ENCODE peak calls at places on chromosomes 16 and 17, in four cellular contexts. One of them, this sample, is unnamed.

GRCh38 chr16:66525396-66526180 is 24.3 kb downstream of the TK2 start:
- DNase-seq in HepG2: no peak
- DNase-seq in SK-N-SH: no peak
- DNase-seq in K562: no peak
- DNase-seq in this sample: no peak

GRCh38 chr17:67376509-67376891 is 581 bp upstream of the PITPNC1 start:
- DNase-seq in HepG2: no peak
- DNase-seq in SK-N-SH: no peak
- DNase-seq in K562: no peak
- DNase-seq in this sample: no peak

GRCh38 chr16:9139965-9140364 is 48.5 kb downstream of the HAPSTR1 start:
- DNase-seq in HepG2: peak
- DNase-seq in SK-N-SH: peak
- DNase-seq in K562: peak
- DNase-seq in this sample: no peak

GRCh38 chr17:42438600-42439567 is 15.8 kb upstream of the CAVIN1 start:
- DNase-seq in HepG2: peak
- DNase-seq in SK-N-SH: no peak
- DNase-seq in K562: no peak
- DNase-seq in this sample: no peak

GRCh38 chr16:78993342-78993741 is 607.2 kb downstream of the MAF start:
- DNase-seq in HepG2: no peak
- DNase-seq in SK-N-SH: no peak
- DNase-seq in K562: peak
- DNase-seq in this sample: no peak

GRCh38 chr17:40451420-40451819 is 8.2 kb downstream of the IGFBP4 start:
- DNase-seq in HepG2: no peak
- DNase-seq in SK-N-SH: peak
- DNase-seq in K562: no peak
- DNase-seq in this sample: no peak

GRCh38 chr17:71055128-71055527 is 885.8 kb downstream of the KCNJ2 start:
- DNase-seq in HepG2: no peak
- DNase-seq in SK-N-SH: no peak
- DNase-seq in K562: no peak
- DNase-seq in this sample: no peak

GRCh38 chr16:17676171-17676570 is 205.4 kb upstream of the XYLT1 start:
- DNase-seq in HepG2: no peak
- DNase-seq in SK-N-SH: no peak
- DNase-seq in K562: no peak
- DNase-seq in this sample: no peak

GRCh38 chr17:46194393-46195216 is 1.4 kb upstream of the KANSL1 start:
- DNase-seq in HepG2: no peak
- DNase-seq in SK-N-SH: peak
- DNase-seq in K562: peak
- DNase-seq in this sample: peak

GRCh38 chr17:40307001-40307690 is 1.8 kb upstream of the RARA start:
- DNase-seq in HepG2: no peak
- DNase-seq in SK-N-SH: peak
- DNase-seq in K562: peak
- DNase-seq in this sample: no peak

GRCh38 chr17:27329146-27329805 is 35.4 kb downstream of the WSB1 start:
- DNase-seq in HepG2: no peak
- DNase-seq in SK-N-SH: no peak
- DNase-seq in K562: no peak
- DNase-seq in this sample: no peak

GRCh38 chr17:80795737-80796136 is 195.9 kb upstream of the CHMP6 start:
- DNase-seq in HepG2: no peak
- DNase-seq in SK-N-SH: peak
- DNase-seq in K562: no peak
- DNase-seq in this sample: no peak

GRCh38 chr16:1002399-1003161 is 21.0 kb downstream of the SOX8 start:
- DNase-seq in HepG2: peak
- DNase-seq in SK-N-SH: no peak
- DNase-seq in K562: peak
- DNase-seq in this sample: no peak

GRCh38 chr17:80070375-80071115 is 30.8 kb upstream of the GAA start:
- DNase-seq in HepG2: no peak
- DNase-seq in SK-N-SH: no peak
- DNase-seq in K562: no peak
- DNase-seq in this sample: no peak

GRCh38 chr17:57553991-57554825 is 190.9 kb downstream of the CCDC182 start:
- DNase-seq in HepG2: no peak
- DNase-seq in SK-N-SH: peak
- DNase-seq in K562: peak
- DNase-seq in this sample: no peak

GRCh38 chr17:40915721-40916256 is 21.7 kb downstream of the KRT23 start:
- DNase-seq in HepG2: no peak
- DNase-seq in SK-N-SH: no peak
- DNase-seq in K562: no peak
- DNase-seq in this sample: peak

GRCh38 chr16:10992797-10993196 is 48.4 kb downstream of the CLEC16A start:
- DNase-seq in HepG2: no peak
- DNase-seq in SK-N-SH: no peak
- DNase-seq in K562: peak
- DNase-seq in this sample: no peak

GRCh38 chr17:16551878-16552636 is 16.9 kb downstream of the ZNF287 start:
- DNase-seq in HepG2: no peak
- DNase-seq in SK-N-SH: no peak
- DNase-seq in K562: no peak
- DNase-seq in this sample: no peak

GRCh38 chr17:42422412-42422957 is 571 bp downstream of the CAVIN1 start:
- DNase-seq in HepG2: no peak
- DNase-seq in SK-N-SH: peak
- DNase-seq in K562: peak
- DNase-seq in this sample: no peak

GRCh38 chr16:65697061-65697460 is 575.2 kb upstream of the CDH11 start:
- DNase-seq in HepG2: no peak
- DNase-seq in SK-N-SH: no peak
- DNase-seq in K562: no peak
- DNase-seq in this sample: no peak

GRCh38 chr16:75105306-75106061 is 11.1 kb downstream of the LDHD start:
- DNase-seq in HepG2: no peak
- DNase-seq in SK-N-SH: peak
- DNase-seq in K562: no peak
- DNase-seq in this sample: no peak

GRCh38 chr16:31351246-31351936 is 3.6 kb upstream of the ITGAX start:
- DNase-seq in HepG2: no peak
- DNase-seq in SK-N-SH: no peak
- DNase-seq in K562: no peak
- DNase-seq in this sample: no peak

GRCh38 chr17:7835818-7836595 is 2.0 kb downstream of the KDM6B start:
- DNase-seq in HepG2: peak
- DNase-seq in SK-N-SH: peak
- DNase-seq in K562: no peak
- DNase-seq in this sample: no peak

GRCh38 chr17:31597646-31598387 is 206.3 kb downstream of the RAB11FIP4 start:
- DNase-seq in HepG2: no peak
- DNase-seq in SK-N-SH: no peak
- DNase-seq in K562: no peak
- DNase-seq in this sample: no peak

GRCh38 chr17:12545877-12546513 is 119.7 kb upstream of the MYOCD start:
- DNase-seq in HepG2: peak
- DNase-seq in SK-N-SH: peak
- DNase-seq in K562: peak
- DNase-seq in this sample: no peak

GRCh38 chr17:1907216-1907631 is 77.4 kb downstream of the RPA1 start:
- DNase-seq in HepG2: no peak
- DNase-seq in SK-N-SH: no peak
- DNase-seq in K562: no peak
- DNase-seq in this sample: no peak

GRCh38 chr17:1906622-1907021 is 76.8 kb downstream of the RPA1 start:
- DNase-seq in HepG2: no peak
- DNase-seq in SK-N-SH: no peak
- DNase-seq in K562: no peak
- DNase-seq in this sample: no peak

GRCh38 chr17:1907818-1908698 is 78.3 kb downstream of the RPA1 start:
- DNase-seq in HepG2: no peak
- DNase-seq in SK-N-SH: no peak
- DNase-seq in K562: no peak
- DNase-seq in this sample: no peak

GRCh38 chr17:1909985-1910384 is 80.2 kb downstream of the RPA1 start:
- DNase-seq in HepG2: peak
- DNase-seq in SK-N-SH: no peak
- DNase-seq in K562: no peak
- DNase-seq in this sample: no peak

DNA sequence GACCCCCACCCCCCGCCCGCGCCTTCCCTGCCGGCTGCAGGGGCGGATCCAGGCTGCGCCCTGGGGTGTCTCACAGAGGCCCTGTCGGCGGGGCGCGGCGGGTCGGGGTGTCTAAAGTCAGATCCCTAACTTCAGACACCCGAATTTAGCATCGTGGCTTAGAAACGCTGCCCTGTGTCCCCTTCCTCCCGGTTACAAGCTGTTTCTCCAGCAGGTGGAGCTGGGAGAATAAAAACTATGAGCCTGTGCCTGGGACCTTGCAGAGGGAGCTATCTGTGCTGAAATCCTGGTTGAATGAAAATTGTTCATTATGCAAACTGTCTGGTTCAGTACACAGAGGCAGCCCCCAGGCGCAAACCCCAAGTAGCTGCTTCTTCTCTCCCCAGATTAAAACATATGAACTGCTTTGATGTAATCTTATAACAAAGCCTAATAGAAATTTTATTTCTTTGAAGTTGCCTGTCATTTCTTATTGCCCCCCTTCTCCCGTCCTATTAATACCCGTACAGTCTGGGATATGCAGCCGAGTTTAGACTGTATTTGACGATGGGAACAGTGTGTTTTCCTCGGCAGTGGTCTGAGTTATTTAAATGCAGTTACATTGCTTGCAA is 79.0 kb downstream of the RPA1 start:
- DNase-seq in HepG2: peak
- DNase-seq in SK-N-SH: peak
- DNase-seq in K562: peak
- DNase-seq in this sample: no peak
- TF ChIP-seq POLR2AphosphoS5 in HepG2: no peak
- TF ChIP-seq POLR2AphosphoS5 in SK-N-SH: no peak
- TF ChIP-seq POLR2AphosphoS5 in K562: no peak
- TF ChIP-seq POLR2AphosphoS5 in this sample: no peak

DNA sequence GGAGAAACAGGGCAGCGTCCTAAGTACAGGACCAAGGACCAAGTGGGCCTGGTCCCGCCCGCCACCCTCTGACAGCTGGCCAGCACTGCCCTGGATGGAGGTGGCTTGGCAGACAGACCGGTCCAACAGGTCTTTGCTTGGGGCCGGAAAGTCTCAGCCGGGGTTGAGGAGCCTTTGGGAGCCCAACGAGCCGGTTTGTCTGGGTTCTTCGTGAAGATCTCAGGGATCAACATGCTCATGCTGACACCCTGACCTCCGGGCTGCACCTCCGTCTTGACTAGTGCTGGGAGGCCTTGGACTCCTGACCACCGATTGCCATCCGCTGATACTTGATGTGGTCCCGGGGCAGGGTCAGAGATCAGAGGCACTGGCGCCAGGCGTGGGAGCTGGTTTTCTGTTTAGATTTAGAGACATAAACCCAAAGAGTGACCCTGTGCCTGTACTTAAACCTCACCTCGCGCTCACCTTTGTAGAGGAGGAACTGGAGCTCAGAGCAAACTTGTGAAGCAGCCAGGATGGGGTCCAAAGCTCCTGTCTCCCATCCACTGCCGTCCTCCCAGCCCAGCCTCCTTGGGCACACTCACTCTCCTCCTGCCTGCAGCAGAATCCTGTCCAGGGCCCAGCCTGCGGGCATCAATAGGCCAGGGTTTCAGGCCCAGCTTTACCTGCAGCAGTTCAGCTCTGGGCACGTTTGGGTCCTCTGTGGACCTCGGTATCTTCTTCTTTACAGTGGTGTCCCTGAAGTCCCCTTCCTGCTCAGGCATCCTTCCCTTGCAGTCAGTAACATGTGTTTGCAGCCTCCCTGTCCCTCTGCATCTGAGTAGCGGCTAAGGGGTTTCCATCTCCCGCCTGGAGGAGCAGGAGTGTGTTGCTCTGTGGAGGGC is 92.0 kb upstream of the GSE1 start:
- DNase-seq in HepG2: peak
- DNase-seq in SK-N-SH: no peak
- DNase-seq in K562: no peak
- DNase-seq in this sample: no peak
- TF ChIP-seq FOXM1 in HepG2: no peak
- TF ChIP-seq FOXM1 in SK-N-SH: no peak
- TF ChIP-seq FOXM1 in K562: no peak
- TF ChIP-seq FOXM1 in this sample: no peak

GRCh38 chr17:81854974-81855774 is 5.2 kb downstream of the P4HB start:
- DNase-seq in HepG2: no peak
- DNase-seq in SK-N-SH: peak
- DNase-seq in K562: no peak
- DNase-seq in this sample: no peak

GRCh38 chr17:81846743-81847689 is 12.2 kb upstream of the PPP1R27 start:
- DNase-seq in HepG2: no peak
- DNase-seq in SK-N-SH: no peak
- DNase-seq in K562: no peak
- DNase-seq in this sample: no peak

GRCh38 chr17:81851423-81851822 is 8.9 kb downstream of the P4HB start:
- DNase-seq in HepG2: no peak
- DNase-seq in SK-N-SH: no peak
- DNase-seq in K562: no peak
- DNase-seq in this sample: no peak

GRCh38 chr17:81849457-81849856 is 10.9 kb downstream of the P4HB start:
- DNase-seq in HepG2: no peak
- DNase-seq in SK-N-SH: no peak
- DNase-seq in K562: no peak
- DNase-seq in this sample: no peak

GRCh38 chr17:81852237-81852636 is 8.1 kb downstream of the P4HB start:
- DNase-seq in HepG2: no peak
- DNase-seq in SK-N-SH: no peak
- DNase-seq in K562: no peak
- DNase-seq in this sample: no peak
- TF ChIP-seq CHD2 in HepG2: no peak
- TF ChIP-seq CHD2 in SK-N-SH: no peak
- TF ChIP-seq CHD2 in K562: no peak
- TF ChIP-seq CHD2 in this sample: no peak

DNA sequence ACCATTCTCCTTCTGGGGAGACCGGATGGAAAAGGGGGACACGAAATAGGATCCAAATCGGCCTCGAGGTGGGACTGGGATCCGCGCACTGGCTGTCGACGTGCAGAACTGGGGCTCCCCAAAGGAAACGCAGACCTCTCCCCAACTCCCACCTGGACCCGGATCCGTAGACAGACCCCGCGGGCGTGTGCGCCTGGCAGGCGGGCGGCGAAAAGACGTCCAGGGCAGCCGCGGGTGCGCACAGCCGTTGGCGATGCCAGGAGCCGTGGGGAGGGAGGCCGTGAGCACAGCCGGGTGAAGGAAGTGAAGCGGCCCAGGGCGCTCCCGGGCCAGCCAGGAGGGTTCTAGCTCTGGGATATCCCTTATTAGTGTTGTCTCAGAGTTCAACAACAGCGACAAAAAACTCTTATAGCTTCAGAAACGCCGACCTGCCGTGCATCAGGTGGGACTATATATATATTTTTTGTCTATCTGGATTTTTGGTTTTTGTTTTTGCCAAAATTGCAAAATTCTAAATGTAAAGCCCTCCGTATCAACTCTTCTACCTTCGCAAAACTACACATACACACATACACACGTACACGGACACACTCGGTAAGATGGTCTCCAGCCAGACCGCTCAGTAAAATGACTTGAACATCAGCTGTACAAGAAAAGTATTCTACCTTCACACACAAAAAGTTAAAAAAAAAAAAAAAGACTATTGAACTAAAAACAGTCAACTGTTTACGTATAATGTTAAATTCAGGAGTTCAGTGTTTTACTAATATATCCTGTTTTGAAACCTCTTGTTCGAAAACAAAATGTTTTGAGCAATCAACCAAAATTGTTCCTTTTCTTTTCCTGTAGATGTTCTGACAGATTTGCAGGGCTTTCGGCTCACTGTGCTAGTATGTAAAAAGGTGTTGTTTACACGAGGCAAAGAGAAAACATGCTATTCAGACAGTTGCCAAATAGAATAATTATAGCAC is 5.2 kb upstream of the AATF start:
- DNase-seq in HepG2: no peak
- DNase-seq in SK-N-SH: peak
- DNase-seq in K562: no peak
- DNase-seq in this sample: no peak
- TF ChIP-seq POLR2AphosphoS5 in HepG2: no peak
- TF ChIP-seq POLR2AphosphoS5 in SK-N-SH: no peak
- TF ChIP-seq POLR2AphosphoS5 in K562: no peak
- TF ChIP-seq POLR2AphosphoS5 in this sample: no peak

This sample was measured in GM12878.